ENCODE peak calls at places on chromosomes 2 and 18, in seven cellular contexts. One of them, this sample, is unnamed.

GRCh38 chr18:34280653-34281052 is 55.9 kb upstream of the NOL4 start:
- DNase-seq in GM12878: no peak
- DNase-seq in K562: no peak
- DNase-seq in H1: no peak
- DNase-seq in IMR-90: no peak
- DNase-seq in SK-N-SH: no peak
- DNase-seq in HepG2: no peak
- DNase-seq in this sample: no peak

GRCh38 chr2:15770148-15770547 is 170.2 kb upstream of the MYCN start:
- DNase-seq in GM12878: no peak
- DNase-seq in K562: no peak
- DNase-seq in H1: no peak
- DNase-seq in IMR-90: no peak
- DNase-seq in SK-N-SH: no peak
- DNase-seq in HepG2: no peak
- DNase-seq in this sample: no peak

GRCh38 chr2:44722002-44722625 is 219.4 kb upstream of the SIX3 start:
- DNase-seq in GM12878: peak
- DNase-seq in K562: no peak
- DNase-seq in H1: no peak
- DNase-seq in IMR-90: no peak
- DNase-seq in SK-N-SH: no peak
- DNase-seq in HepG2: no peak
- DNase-seq in this sample: no peak

GRCh38 chr18:395481-396250 is 104.8 kb downstream of the COLEC12 start:
- DNase-seq in GM12878: no peak
- DNase-seq in K562: no peak
- DNase-seq in H1: no peak
- DNase-seq in IMR-90: peak
- DNase-seq in SK-N-SH: peak
- DNase-seq in HepG2: no peak
- DNase-seq in this sample: no peak

GRCh38 chr2:160010361-160011145 is 51.9 kb downstream of the PLA2R1 start:
- DNase-seq in GM12878: no peak
- DNase-seq in K562: no peak
- DNase-seq in H1: no peak
- DNase-seq in IMR-90: peak
- DNase-seq in SK-N-SH: peak
- DNase-seq in HepG2: no peak
- DNase-seq in this sample: no peak

GRCh38 chr2:120383631-120384477 is 37.9 kb downstream of the INHBB start:
- DNase-seq in GM12878: no peak
- DNase-seq in K562: no peak
- DNase-seq in H1: no peak
- DNase-seq in IMR-90: no peak
- DNase-seq in SK-N-SH: no peak
- DNase-seq in HepG2: no peak
- DNase-seq in this sample: no peak

GRCh38 chr2:168434164-168434563 is 21.9 kb upstream of the CERS6 start:
- DNase-seq in GM12878: no peak
- DNase-seq in K562: no peak
- DNase-seq in H1: no peak
- DNase-seq in IMR-90: no peak
- DNase-seq in SK-N-SH: peak
- DNase-seq in HepG2: no peak
- DNase-seq in this sample: no peak

GRCh38 chr2:871175-871727 is 79.4 kb upstream of the SNTG2 start:
- DNase-seq in GM12878: no peak
- DNase-seq in K562: no peak
- DNase-seq in H1: no peak
- DNase-seq in IMR-90: no peak
- DNase-seq in SK-N-SH: no peak
- DNase-seq in HepG2: no peak
- DNase-seq in this sample: no peak

GRCh38 chr2:201649442-201649841 is 6.1 kb upstream of the TMEM237 start:
- DNase-seq in GM12878: no peak
- DNase-seq in K562: no peak
- DNase-seq in H1: no peak
- DNase-seq in IMR-90: no peak
- DNase-seq in SK-N-SH: no peak
- DNase-seq in HepG2: no peak
- DNase-seq in this sample: no peak

GRCh38 chr2:37982147-37982582 is 57.1 kb downstream of the RMDN2 start:
- DNase-seq in GM12878: peak
- DNase-seq in K562: peak
- DNase-seq in H1: peak
- DNase-seq in IMR-90: peak
- DNase-seq in SK-N-SH: peak
- DNase-seq in HepG2: peak
- DNase-seq in this sample: no peak

GRCh38 chr2:186771395-186771794 is 77.5 kb downstream of the FAM171B start:
- DNase-seq in GM12878: no peak
- DNase-seq in K562: no peak
- DNase-seq in H1: no peak
- DNase-seq in IMR-90: peak
- DNase-seq in SK-N-SH: no peak
- DNase-seq in HepG2: no peak
- DNase-seq in this sample: no peak

GRCh38 chr2:225738735-225739134 is 339.2 kb downstream of the NYAP2 start:
- DNase-seq in GM12878: no peak
- DNase-seq in K562: no peak
- DNase-seq in H1: no peak
- DNase-seq in IMR-90: no peak
- DNase-seq in SK-N-SH: no peak
- DNase-seq in HepG2: no peak
- DNase-seq in this sample: no peak

GRCh38 chr2:147711031-147711430 is 133.8 kb upstream of the ACVR2A start:
- DNase-seq in GM12878: no peak
- DNase-seq in K562: no peak
- DNase-seq in H1: no peak
- DNase-seq in IMR-90: peak
- DNase-seq in SK-N-SH: no peak
- DNase-seq in HepG2: no peak
- DNase-seq in this sample: no peak

GRCh38 chr2:119645173-119645846 is 33.7 kb upstream of the TMEM177 start:
- DNase-seq in GM12878: no peak
- DNase-seq in K562: no peak
- DNase-seq in H1: no peak
- DNase-seq in IMR-90: peak
- DNase-seq in SK-N-SH: peak
- DNase-seq in HepG2: no peak
- DNase-seq in this sample: no peak

GRCh38 chr2:36369711-36370110 is 14.1 kb downstream of the CRIM1 start:
- DNase-seq in GM12878: no peak
- DNase-seq in K562: no peak
- DNase-seq in H1: no peak
- DNase-seq in IMR-90: no peak
- DNase-seq in SK-N-SH: no peak
- DNase-seq in HepG2: no peak
- DNase-seq in this sample: no peak

GRCh38 chr2:36368438-36368837 is 12.9 kb downstream of the CRIM1 start:
- DNase-seq in GM12878: no peak
- DNase-seq in K562: no peak
- DNase-seq in H1: no peak
- DNase-seq in IMR-90: no peak
- DNase-seq in SK-N-SH: no peak
- DNase-seq in HepG2: no peak
- DNase-seq in this sample: no peak

GRCh38 chr2:36369163-36369562 is 13.6 kb downstream of the CRIM1 start:
- DNase-seq in GM12878: no peak
- DNase-seq in K562: no peak
- DNase-seq in H1: no peak
- DNase-seq in IMR-90: no peak
- DNase-seq in SK-N-SH: no peak
- DNase-seq in HepG2: no peak
- DNase-seq in this sample: no peak

GRCh38 chr2:36367497-36368353 is 12.1 kb downstream of the CRIM1 start:
- DNase-seq in GM12878: no peak
- DNase-seq in K562: no peak
- DNase-seq in H1: no peak
- DNase-seq in IMR-90: no peak
- DNase-seq in SK-N-SH: no peak
- DNase-seq in HepG2: peak
- DNase-seq in this sample: no peak

DNA sequence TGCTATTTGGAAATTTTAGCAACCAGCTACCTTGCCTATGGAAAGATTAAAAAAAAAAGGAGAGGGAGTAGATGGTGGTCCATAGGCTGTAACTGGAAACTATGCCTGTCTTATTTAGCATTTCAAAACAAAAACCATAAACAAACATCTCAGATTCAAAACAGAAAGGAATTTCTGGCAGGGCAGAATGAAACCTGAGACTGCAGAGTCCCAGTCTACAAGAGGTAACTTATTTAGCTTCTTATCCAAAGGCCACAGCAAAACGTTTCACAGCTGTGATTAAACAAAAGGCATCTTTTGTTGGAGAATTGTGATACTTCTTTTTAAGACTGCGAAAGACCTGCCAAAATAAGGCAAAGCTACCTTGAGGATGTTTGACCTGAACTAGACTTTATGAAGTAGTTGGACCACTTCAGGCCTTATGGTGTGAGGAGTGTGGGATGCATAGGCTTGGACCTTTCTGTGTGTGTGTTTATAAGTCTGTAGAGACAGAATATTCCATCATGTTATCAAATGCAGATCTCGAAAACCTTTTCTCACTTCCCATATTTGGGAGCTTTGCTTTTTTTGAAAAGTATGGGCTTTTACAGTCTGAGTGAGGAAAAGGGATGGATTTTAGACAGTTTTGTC is 11.0 kb downstream of the CRIM1 start:
- DNase-seq in GM12878: no peak
- DNase-seq in K562: no peak
- DNase-seq in H1: no peak
- DNase-seq in IMR-90: no peak
- DNase-seq in SK-N-SH: no peak
- DNase-seq in HepG2: no peak
- DNase-seq in this sample: no peak
- TF ChIP-seq RFX5 in GM12878: no peak
- TF ChIP-seq RFX5 in K562: no peak
- TF ChIP-seq RFX5 in H1: no peak
- TF ChIP-seq RFX5 in IMR-90: no peak
- TF ChIP-seq RFX5 in SK-N-SH: no peak
- TF ChIP-seq RFX5 in HepG2: no peak
- TF ChIP-seq RFX5 in this sample: no peak

DNA sequence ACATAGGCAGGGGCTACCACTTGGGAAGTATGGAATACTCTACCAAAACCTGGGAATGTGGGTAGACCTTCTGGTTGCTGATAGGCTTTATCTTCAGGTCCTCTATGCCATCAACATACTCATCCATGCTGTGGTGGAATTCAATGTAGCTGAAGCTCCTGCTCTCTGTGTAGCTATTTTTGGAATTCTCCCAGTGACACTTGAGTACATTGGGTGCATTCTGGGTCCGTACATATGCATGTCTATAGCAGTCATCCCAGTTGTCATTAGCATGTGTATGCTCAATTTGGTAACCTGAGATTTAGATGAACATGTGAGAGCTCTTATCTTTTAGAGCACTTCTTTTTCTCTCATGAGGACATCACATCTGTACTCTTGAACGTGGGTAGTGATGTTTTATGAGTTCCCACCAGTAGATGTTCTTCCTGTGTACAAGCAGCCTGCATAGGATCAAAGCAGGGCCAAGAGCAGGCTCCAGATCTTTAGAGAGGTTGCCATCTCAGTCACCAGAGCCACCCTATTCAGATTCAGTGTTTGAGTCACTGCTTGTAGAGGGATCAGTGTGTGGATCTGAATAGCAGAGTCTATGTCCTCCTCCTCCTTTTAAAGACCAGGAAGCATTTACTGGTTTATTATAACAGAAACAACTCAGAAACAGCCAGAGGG is 65.8 kb downstream of the MGAT5 start:
- DNase-seq in GM12878: no peak
- DNase-seq in K562: no peak
- DNase-seq in H1: no peak
- DNase-seq in IMR-90: no peak
- DNase-seq in SK-N-SH: no peak
- DNase-seq in HepG2: no peak
- DNase-seq in this sample: no peak
- TF ChIP-seq RFX5 in GM12878: no peak
- TF ChIP-seq RFX5 in K562: no peak
- TF ChIP-seq RFX5 in H1: no peak
- TF ChIP-seq RFX5 in IMR-90: no peak
- TF ChIP-seq RFX5 in SK-N-SH: no peak
- TF ChIP-seq RFX5 in HepG2: no peak
- TF ChIP-seq RFX5 in this sample: no peak

DNA sequence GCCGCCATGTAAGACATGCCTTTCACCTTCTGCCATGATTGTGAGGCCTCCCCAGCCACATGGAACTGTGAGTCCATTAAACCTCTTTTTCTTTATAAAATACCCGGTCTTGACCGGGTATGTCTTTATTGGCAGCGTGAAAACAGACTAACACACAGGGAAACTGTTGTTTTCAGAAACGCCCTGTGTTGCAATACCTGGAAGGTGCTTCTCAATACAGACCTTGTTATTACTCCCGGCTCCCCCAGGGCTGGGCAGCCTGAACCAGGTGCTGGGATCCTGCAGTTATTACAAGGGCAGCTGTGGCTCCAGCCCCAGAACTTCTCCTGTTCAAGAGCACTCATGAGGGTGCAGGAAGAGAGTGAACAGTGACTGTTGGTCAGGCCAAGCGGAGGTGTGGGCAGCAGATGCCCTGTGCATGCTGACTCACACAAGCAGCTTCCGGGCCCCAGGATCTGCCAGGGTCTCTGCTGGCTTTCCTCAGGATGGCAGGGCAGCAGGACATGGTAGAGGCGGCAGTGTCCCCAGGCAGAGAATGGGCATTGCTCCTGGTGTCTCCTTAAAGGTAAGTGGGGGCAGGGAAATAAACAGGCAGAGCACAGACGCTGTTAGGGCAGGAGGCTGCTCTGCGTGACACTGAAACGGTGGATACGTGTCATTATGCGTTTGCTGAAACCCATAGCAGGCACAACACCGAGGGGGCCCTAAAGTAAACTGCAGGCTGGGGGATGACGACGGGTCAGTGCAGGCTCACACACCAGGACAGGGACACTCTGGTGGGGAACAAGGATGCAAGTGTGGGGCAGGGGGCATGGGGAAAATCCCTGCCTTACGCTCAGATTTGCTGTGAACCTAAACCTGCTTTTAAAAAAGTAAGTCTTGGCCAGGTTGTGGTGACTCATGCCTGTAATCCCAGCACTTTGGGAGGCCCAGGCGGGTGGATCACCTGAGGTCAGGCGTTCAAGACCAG is 89.1 kb downstream of the NDUFA10 start:
- DNase-seq in GM12878: no peak
- DNase-seq in K562: no peak
- DNase-seq in H1: no peak
- DNase-seq in IMR-90: no peak
- DNase-seq in SK-N-SH: no peak
- DNase-seq in HepG2: peak
- DNase-seq in this sample: no peak
- TF ChIP-seq RFX5 in GM12878: no peak
- TF ChIP-seq RFX5 in K562: no peak
- TF ChIP-seq RFX5 in H1: no peak
- TF ChIP-seq RFX5 in IMR-90: no peak
- TF ChIP-seq RFX5 in SK-N-SH: no peak
- TF ChIP-seq RFX5 in HepG2: no peak
- TF ChIP-seq RFX5 in this sample: no peak

GRCh38 chr18:25734336-25734735 is 356.1 kb downstream of the SS18 start:
- DNase-seq in GM12878: no peak
- DNase-seq in K562: no peak
- DNase-seq in H1: no peak
- DNase-seq in IMR-90: no peak
- DNase-seq in SK-N-SH: no peak
- DNase-seq in HepG2: no peak
- DNase-seq in this sample: no peak
- TF ChIP-seq RFX5 in GM12878: no peak
- TF ChIP-seq RFX5 in K562: no peak
- TF ChIP-seq RFX5 in H1: no peak
- TF ChIP-seq RFX5 in IMR-90: no peak
- TF ChIP-seq RFX5 in SK-N-SH: no peak
- TF ChIP-seq RFX5 in HepG2: no peak
- TF ChIP-seq RFX5 in this sample: no peak

GRCh38 chr2:17793293-17793692 is 23.0 kb upstream of the MSGN1 start:
- DNase-seq in GM12878: no peak
- DNase-seq in K562: no peak
- DNase-seq in H1: no peak
- DNase-seq in IMR-90: no peak
- DNase-seq in SK-N-SH: no peak
- DNase-seq in HepG2: no peak
- DNase-seq in this sample: no peak
- TF ChIP-seq RFX5 in GM12878: no peak
- TF ChIP-seq RFX5 in K562: no peak
- TF ChIP-seq RFX5 in H1: no peak
- TF ChIP-seq RFX5 in IMR-90: no peak
- TF ChIP-seq RFX5 in SK-N-SH: no peak
- TF ChIP-seq RFX5 in HepG2: no peak
- TF ChIP-seq RFX5 in this sample: no peak

This sample was measured in A549.